ENCODE peak calls at places on chromosomes 3 and 15, in four cellular contexts. Q, G, A and T are unnamed samples.
A peak's percentile ranks its signal among the peaks of the same experiment; 100 is the strongest.

GRCh38 chr15:100902436-100903190 is 16.5 kb upstream of the LRRK1 start:
- DNase-seq in Q (peak; percentile 58), A (no peak), G (no peak), T (peak; percentile 27)

GRCh38 chr3:142243134-142243533 is 17.7 kb upstream of the GK5 start:
- DNase-seq in G (no peak), Q (no peak), A (no peak), T (no peak)

GRCh38 chr3:172701758-172702157 is 9.1 kb downstream of the NCEH1 start:
- DNase-seq in G (no peak), Q (no peak), A (no peak), T (no peak)

GRCh38 chr15:84669726-84670125 is 11.7 kb upstream of the NMB start:
- DNase-seq in G (no peak), A (no peak), Q (no peak), T (no peak)

GRCh38 chr15:101540480-101541239 is 51.2 kb upstream of the PCSK6 start:
- DNase-seq in Q (no peak), G (no peak), A (no peak), T (no peak)

GRCh38 chr3:172061724-172062184 is 22.4 kb downstream of the FNDC3B start:
- DNase-seq in Q (no peak), G (no peak), A (no peak), T (no peak)

GRCh38 chr3:42505203-42505848 is 2.9 kb downstream of the VIPR1 start:
- DNase-seq in Q (no peak), G (no peak), A (no peak), T (no peak)

GRCh38 chr15:45094358-45094730 is 19.6 kb downstream of the DUOX2 start:
- DNase-seq in A (no peak), Q (no peak), G (no peak), T (no peak)

GRCh38 chr15:77769700-77770099 is 137.0 kb upstream of the LINGO1 start:
- DNase-seq in Q (no peak), G (no peak), A (no peak), T (no peak)

GRCh38 chr15:69557340-69558137 is 104.9 kb downstream of the RPLP1 start:
- DNase-seq in G (no peak), Q (no peak), A (peak; percentile 92), T (no peak)

GRCh38 chr3:48695113-48695753 is 9.5 kb upstream of the NCKIPSD start:
- DNase-seq in A (no peak), Q (peak; percentile 15), G (no peak), T (no peak)

GRCh38 chr3:69558912-69559311 is 173.0 kb upstream of the FRMD4B start:
- DNase-seq in G (peak; percentile 48), Q (no peak), A (no peak), T (no peak)

GRCh38 chr15:65841121-65841930 is 28.0 kb upstream of the RAB11A start:
- DNase-seq in A (no peak), G (no peak), Q (no peak), T (no peak)